ENCODE peak calls at places on chromosomes 3 and 15, in four cellular contexts. H is suprapubic skin, E is sigmoid colon, G is stomach. S is an unnamed sample.

GRCh38 chr3:46705751-46706572 is 4.8 kb downstream of the TMIE start:
- DNase-seq in H (peak), G (no peak), E (peak), S (no peak)

GRCh38 chr3:73719413-73719831 is 94.7 kb upstream of the PDZRN3 start:
- DNase-seq in H (no peak), E (peak), G (no peak), S (no peak)

GRCh38 chr15:57017024-57017423 is 98.6 kb downstream of the TCF12 start:
- DNase-seq in E (no peak), G (no peak), H (no peak), S (no peak)

GRCh38 chr3:138440596-138440995 is 6.2 kb downstream of the ESYT3 start:
- DNase-seq in E (no peak), H (no peak), G (no peak), S (no peak)

GRCh38 chr3:175989161-175989560 is 1130.0 kb downstream of the NAALADL2 start:
- DNase-seq in G (no peak), H (peak), E (no peak), S (no peak)

GRCh38 chr3:117523407-117523806 is 813.8 kb downstream of the TUSC7 start:
- DNase-seq in G (no peak), E (no peak), H (no peak), S (no peak)

GRCh38 chr3:194976049-194976451 is 290.4 kb downstream of the FAM43A start:
- DNase-seq in E (no peak), H (no peak), G (no peak), S (no peak)

GRCh38 chr3:185176756-185177359 is 24.0 kb upstream of the C3orf70 start:
- DNase-seq in E (no peak), G (no peak), H (no peak), S (no peak)

GRCh38 chr3:138729279-138729678 is 105.4 kb downstream of the PIK3CB start:
- DNase-seq in H (no peak), E (no peak), G (no peak), S (no peak)

GRCh38 chr3:81920805-81921204 is 159.4 kb upstream of the GBE1 start:
- DNase-seq in H (no peak), E (no peak), G (no peak), S (no peak)

GRCh38 chr3:42403737-42404136 is 6.7 kb downstream of the LYZL4 start:
- DNase-seq in E (no peak), G (no peak), H (no peak), S (no peak)

GRCh38 chr3:129112308-129113052 is 9.1 kb downstream of the RAB43 start:
- DNase-seq in G (no peak), H (no peak), E (no peak), S (no peak)

GRCh38 chr15:56919708-56920637 is 1.5 kb downstream of the TCF12 start:
- DNase-seq in E (peak), G (no peak), H (peak), S (peak)

GRCh38 chr15:90946538-90946937 is 8.1 kb upstream of the RCCD1 start:
- DNase-seq in E (no peak), G (no peak), H (peak), S (no peak)

GRCh38 chr3:40505599-40506462 is at the start of gene ZNF620:
- DNase-seq in E (peak), H (peak), G (peak), S (peak)

GRCh38 chr15:100923076-100923475 is 3.9 kb downstream of the LRRK1 start:
- DNase-seq in E (no peak), G (no peak), H (no peak), S (no peak)

GRCh38 chr3:48558446-48559134 is 2.0 kb upstream of the PFKFB4 start:
- DNase-seq in H (no peak), E (peak), G (no peak), S (no peak)

GRCh38 chr3:48556796-48557626 is at the start of gene PFKFB4:
- DNase-seq in G (peak), H (peak), E (peak), S (peak)

GRCh38 chr3:48553886-48554845 is 2.4 kb downstream of the PFKFB4 start:
- DNase-seq in G (no peak), H (no peak), E (no peak), S (no peak)

GRCh38 chr3:48555231-48555948 is 1.2 kb downstream of the PFKFB4 start:
- DNase-seq in E (no peak), G (no peak), H (no peak), S (no peak)

DNA sequence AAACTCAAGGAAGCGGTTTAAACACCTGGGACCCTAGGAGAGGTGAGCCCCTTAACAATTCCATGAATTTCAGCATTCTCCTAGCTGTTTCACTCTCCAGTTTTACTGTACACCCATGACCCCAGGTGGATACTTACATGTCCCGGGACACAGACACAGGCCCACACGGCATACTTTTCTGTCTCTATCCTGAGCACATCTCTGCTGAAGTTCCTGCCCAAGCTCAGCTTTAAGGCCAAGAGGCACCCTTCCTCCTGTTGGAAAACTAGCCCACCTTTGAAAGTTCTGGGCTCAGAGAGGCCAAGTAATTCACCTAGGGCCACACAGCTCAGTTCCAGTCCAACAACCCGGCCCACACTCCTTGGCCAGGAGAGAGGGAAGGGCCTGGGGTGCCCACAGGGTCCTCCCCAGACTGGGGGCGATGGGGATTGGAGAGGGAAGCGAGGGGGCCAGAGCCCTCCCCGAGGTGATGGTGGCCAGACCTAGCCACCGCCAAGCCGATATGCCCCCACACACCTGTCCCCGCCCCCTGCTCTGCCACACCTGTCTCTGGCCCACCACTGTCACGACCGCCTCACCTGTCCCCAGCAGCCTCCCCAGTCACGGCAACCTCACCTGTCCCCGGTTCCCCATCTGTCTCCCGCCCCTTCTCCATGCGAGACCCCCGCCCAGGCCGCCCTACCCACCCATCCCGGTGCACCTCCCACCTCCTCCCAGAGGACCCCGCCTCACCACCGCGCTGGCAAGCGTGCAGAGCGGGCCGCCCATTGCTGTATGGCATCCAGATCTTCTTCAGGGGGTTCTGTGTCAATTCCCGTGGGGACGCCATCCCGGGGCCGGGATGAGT is 431 bp downstream of the PFKFB4 start:
- DNase-seq in E (no peak), H (no peak), G (no peak), S (no peak)
- TF ChIP-seq POLR2A in E (no peak), H (no peak), G (no peak), S (no peak)

DNA sequence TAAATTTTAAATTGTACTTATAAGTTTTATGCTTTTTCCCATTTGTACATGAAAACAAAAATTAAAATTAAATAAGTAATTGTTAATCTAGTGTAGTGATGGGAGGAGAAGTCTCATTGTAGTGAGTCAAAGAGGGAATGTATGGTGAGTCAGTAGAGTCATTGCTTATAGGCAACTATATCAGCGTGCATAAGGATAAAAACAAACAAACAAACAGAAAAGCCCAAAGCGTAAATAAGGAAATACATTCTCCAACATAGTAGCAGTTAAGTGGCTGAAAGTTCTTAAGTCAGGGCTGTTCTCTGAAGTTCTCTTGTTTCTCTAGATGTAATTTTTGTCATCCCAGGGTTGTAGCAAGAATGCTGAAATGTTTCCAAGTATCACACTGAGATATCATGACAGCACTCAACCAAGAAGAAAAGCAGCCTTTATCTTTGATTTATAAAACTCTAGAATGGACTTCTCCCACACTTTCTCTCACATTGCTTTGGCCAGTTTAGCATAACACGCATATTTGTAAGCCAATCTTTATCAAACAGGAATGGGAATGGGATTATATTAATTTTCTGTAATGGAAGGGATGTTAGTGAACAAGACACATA is 184.1 kb upstream of the TP63 start:
- DNase-seq in E (no peak), G (no peak), H (no peak), S (no peak)
- TF ChIP-seq POLR2AphosphoS5 in E (no peak), G (no peak), H (no peak), S (no peak)

GRCh38 chr3:3109407-3110298 is 521 bp downstream of the IL5RA start:
- DNase-seq in G (no peak), E (no peak), H (no peak), S (no peak)

GRCh38 chr3:3107858-3108257 is 2.3 kb downstream of the IL5RA start:
- DNase-seq in H (no peak), E (no peak), G (no peak), S (no peak)

GRCh38 chr3:3113042-3113709 is 3.0 kb upstream of the IL5RA start:
- DNase-seq in H (no peak), G (no peak), E (no peak), S (no peak)

GRCh38 chr3:3110749-3111361 is 681 bp upstream of the IL5RA start:
- DNase-seq in E (no peak), H (no peak), G (no peak), S (no peak)

GRCh38 chr3:3110299-3110630 is at the start of gene IL5RA:
- DNase-seq in G (no peak), H (no peak), E (no peak), S (no peak)
- TF ChIP-seq POLR2A in G (no peak), H (peak), E (no peak), S (no peak)

DNA sequence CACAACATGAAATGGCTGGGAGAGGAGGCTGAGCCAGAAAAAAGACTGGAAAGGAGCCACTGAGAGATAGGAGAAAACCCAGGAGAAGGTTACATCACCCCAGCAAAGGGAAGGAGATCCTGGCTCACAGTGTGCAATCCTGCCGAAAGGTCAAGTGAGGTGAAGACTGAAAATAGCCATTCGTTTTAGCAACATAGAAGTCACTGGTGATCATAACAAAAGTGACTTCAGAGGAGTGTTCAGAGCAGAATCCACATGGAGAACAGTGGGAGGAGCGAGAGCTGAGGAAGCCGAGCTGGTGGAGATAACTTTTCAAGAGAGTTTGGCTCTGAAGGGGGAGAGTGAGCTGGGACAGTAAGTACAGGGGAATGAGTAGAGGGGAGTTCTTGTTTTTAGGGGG is 5.4 kb upstream of the HEG1 start:
- DNase-seq in G (no peak), E (peak), H (no peak), S (no peak)
- TF ChIP-seq POLR2AphosphoS5 in G (peak), E (peak), H (peak), S (no peak)

DNA sequence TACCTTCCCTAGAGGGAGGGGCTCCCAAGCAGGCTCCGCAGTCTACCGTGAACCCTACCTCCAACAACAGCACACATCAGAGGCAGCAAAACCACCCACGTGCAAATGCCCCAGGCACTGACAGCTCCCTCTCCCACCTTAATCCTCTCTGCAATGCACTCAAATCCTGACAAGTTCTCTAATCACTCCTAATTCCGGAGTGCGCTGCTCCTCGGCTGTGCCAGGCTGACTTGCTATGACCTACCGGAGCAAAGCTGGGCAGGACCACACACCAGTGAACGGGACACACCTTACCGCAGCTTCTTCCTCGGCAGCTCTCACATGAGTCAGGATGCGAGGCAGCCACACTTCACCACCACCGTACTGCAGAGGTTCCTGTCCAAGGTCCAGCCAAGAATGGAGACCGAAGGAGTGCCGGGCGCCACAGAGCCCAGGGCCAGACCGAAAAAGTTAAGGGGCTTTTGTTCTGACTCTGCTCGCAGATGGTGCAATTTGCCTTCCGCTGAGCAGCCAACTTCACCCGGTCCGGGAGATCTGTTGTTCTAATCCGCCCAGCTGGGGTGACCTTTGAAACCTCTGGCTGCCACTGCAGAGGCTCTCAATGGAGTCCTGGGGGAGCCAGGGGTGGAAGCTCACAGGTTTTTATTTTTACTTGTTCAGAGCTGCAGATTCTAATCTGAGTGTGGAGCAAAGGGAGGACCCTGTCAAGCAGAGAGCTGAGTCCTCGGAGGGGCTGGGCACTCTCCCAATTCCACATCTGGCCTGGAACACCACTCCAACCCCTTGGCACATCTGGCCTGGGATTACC is 84.4 kb downstream of the MYLK start:
- DNase-seq in G (no peak), H (no peak), E (no peak), S (no peak)
- TF ChIP-seq POLR2A in G (no peak), H (no peak), E (no peak), S (no peak)

GRCh38 chr3:149659173-149659468 is 1.3 kb upstream of the WWTR1 start:
- DNase-seq in H (no peak), E (peak), G (no peak), S (no peak)
- TF ChIP-seq POLR2AphosphoS5 in H (no peak), E (peak), G (no peak), S (no peak)

DNA sequence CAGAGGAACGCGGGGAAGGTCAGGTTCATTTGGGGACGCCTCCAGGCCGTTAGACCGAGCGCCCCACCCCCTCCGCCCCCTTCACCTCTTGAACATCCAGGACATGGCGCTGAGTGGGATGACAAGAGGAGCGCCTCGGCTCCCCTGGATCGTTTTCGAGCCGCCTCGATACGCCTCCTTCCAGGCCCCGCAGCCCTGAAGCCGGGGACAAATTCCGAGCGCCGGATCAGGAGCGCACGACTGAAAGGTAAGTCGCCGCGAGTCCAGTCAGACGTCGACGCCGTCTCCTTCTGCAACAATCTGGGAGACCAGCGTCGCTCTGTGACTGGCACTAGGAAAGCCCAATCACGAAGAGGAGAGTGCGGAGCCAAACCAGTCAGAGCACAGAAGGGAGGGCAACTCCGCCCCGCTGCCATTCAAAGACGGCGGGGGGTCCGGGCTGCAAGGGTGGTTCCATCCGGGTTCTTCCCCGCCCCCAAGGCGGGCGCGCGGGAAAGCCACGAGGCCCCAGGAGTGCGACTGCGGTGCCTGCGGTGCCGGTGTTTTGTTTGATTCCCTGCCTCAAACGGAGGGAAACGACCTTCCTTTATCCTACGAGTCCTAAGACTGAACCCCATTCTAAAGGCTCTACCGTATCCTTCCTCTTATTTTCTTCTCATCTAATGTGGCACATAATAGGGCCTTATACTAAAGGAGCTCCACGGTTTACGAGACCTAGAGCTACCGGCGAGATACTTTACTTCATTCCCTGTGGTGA is at the start of gene HLTF:
- DNase-seq in H (peak), E (peak), G (peak), S (peak)
- TF ChIP-seq POLR2A in H (no peak), E (peak), G (no peak), S (peak)

GRCh38 chr3:72229952-72230351 is 445.0 kb upstream of the PROK2 start:
- DNase-seq in H (no peak), G (peak), E (no peak), S (no peak)
- TF ChIP-seq POLR2AphosphoS5 in H (no peak), G (no peak), E (no peak), S (no peak)

S was measured in GM12892.